ENCODE peak calls at places on chromosomes 6 and 20, in six cellular contexts. One of them, this sample, is unnamed.

GRCh38 chr6:30073489-30074240 is 1.9 kb downstream of the RNF39 start:
- DNase-seq in vagina: no peak
- DNase-seq in A549: no peak
- DNase-seq in mesenchymal stem cell: no peak
- DNase-seq in aorta: no peak
- DNase-seq in MM.1S: no peak
- DNase-seq in this sample: no peak

GRCh38 chr20:19583532-19584175 is 174.4 kb upstream of the RIN2 start:
- DNase-seq in vagina: no peak
- DNase-seq in mesenchymal stem cell: peak; percentile 21
- DNase-seq in MM.1S: peak; percentile 63
- DNase-seq in aorta: peak; percentile 74
- DNase-seq in A549: peak; percentile 64
- DNase-seq in this sample: no peak

GRCh38 chr20:4813839-4814695 is 92.4 kb downstream of the PRND start:
- DNase-seq in MM.1S: peak; percentile 27
- DNase-seq in mesenchymal stem cell: no peak
- DNase-seq in A549: no peak
- DNase-seq in aorta: no peak
- DNase-seq in vagina: no peak
- DNase-seq in this sample: peak; percentile 86

GRCh38 chr20:9485614-9486325 is 28.6 kb upstream of the LAMP5 start:
- DNase-seq in A549: no peak
- DNase-seq in vagina: no peak
- DNase-seq in MM.1S: no peak
- DNase-seq in aorta: no peak
- DNase-seq in mesenchymal stem cell: no peak
- DNase-seq in this sample: no peak

GRCh38 chr6:159989882-159990480 is 21.1 kb downstream of the IGF2R start:
- DNase-seq in vagina: no peak
- DNase-seq in mesenchymal stem cell: no peak
- DNase-seq in A549: no peak
- DNase-seq in MM.1S: no peak
- DNase-seq in aorta: no peak
- DNase-seq in this sample: no peak

GRCh38 chr6:52507557-52508260 is 69.2 kb downstream of the TRAM2 start:
- DNase-seq in vagina: no peak
- DNase-seq in MM.1S: no peak
- DNase-seq in aorta: no peak
- DNase-seq in mesenchymal stem cell: peak; percentile 86
- DNase-seq in A549: no peak
- DNase-seq in this sample: no peak

GRCh38 chr20:32088759-32089158 is 20.8 kb upstream of the TM9SF4 start:
- DNase-seq in vagina: no peak
- DNase-seq in mesenchymal stem cell: no peak
- DNase-seq in MM.1S: no peak
- DNase-seq in A549: no peak
- DNase-seq in aorta: no peak
- DNase-seq in this sample: no peak

GRCh38 chr6:166402582-166403277 is 20.0 kb upstream of the MPC1 start:
- DNase-seq in mesenchymal stem cell: peak; percentile 37
- DNase-seq in vagina: no peak
- DNase-seq in aorta: no peak
- DNase-seq in MM.1S: no peak
- DNase-seq in A549: no peak
- DNase-seq in this sample: no peak

GRCh38 chr6:159170999-159171712 is 2.0 kb downstream of the FNDC1 start:
- DNase-seq in aorta: peak; percentile 56
- DNase-seq in MM.1S: no peak
- DNase-seq in mesenchymal stem cell: no peak
- DNase-seq in A549: no peak
- DNase-seq in vagina: no peak
- DNase-seq in this sample: no peak

GRCh38 chr6:77332915-77333623 is 130.2 kb downstream of the HTR1B start:
- DNase-seq in mesenchymal stem cell: no peak
- DNase-seq in A549: no peak
- DNase-seq in vagina: no peak
- DNase-seq in aorta: no peak
- DNase-seq in MM.1S: no peak
- DNase-seq in this sample: no peak

GRCh38 chr6:155273438-155273837 is 9.6 kb downstream of the CLDN20 start:
- DNase-seq in vagina: no peak
- DNase-seq in MM.1S: no peak
- DNase-seq in mesenchymal stem cell: peak; percentile 100
- DNase-seq in A549: no peak
- DNase-seq in aorta: no peak
- DNase-seq in this sample: no peak

GRCh38 chr20:4027590-4028265 is 12.4 kb upstream of the RNF24 start:
- DNase-seq in A549: no peak
- DNase-seq in mesenchymal stem cell: no peak
- DNase-seq in aorta: no peak
- DNase-seq in vagina: no peak
- DNase-seq in MM.1S: no peak
- DNase-seq in this sample: no peak

GRCh38 chr6:12490376-12490903 is 200.3 kb downstream of the EDN1 start:
- DNase-seq in A549: no peak
- DNase-seq in MM.1S: no peak
- DNase-seq in mesenchymal stem cell: no peak
- DNase-seq in aorta: no peak
- DNase-seq in vagina: no peak
- DNase-seq in this sample: no peak

GRCh38 chr6:105474234-105474633 is 71.4 kb upstream of the PREP start:
- DNase-seq in MM.1S: no peak
- DNase-seq in aorta: no peak
- DNase-seq in A549: no peak
- DNase-seq in mesenchymal stem cell: no peak
- DNase-seq in vagina: no peak
- DNase-seq in this sample: no peak

GRCh38 chr20:940926-941325 is 24.8 kb upstream of the ANGPT4 start:
- DNase-seq in vagina: no peak
- DNase-seq in aorta: no peak
- DNase-seq in mesenchymal stem cell: no peak
- DNase-seq in MM.1S: no peak
- DNase-seq in A549: no peak
- DNase-seq in this sample: no peak

GRCh38 chr20:21981179-21981578 is 275.7 kb downstream of the PAX1 start:
- DNase-seq in vagina: no peak
- DNase-seq in A549: no peak
- DNase-seq in MM.1S: no peak
- DNase-seq in aorta: peak; percentile 50
- DNase-seq in mesenchymal stem cell: no peak
- DNase-seq in this sample: no peak

GRCh38 chr20:64144144-64144912 is 19.9 kb upstream of the MYT1 start:
- DNase-seq in mesenchymal stem cell: no peak
- DNase-seq in A549: no peak
- DNase-seq in aorta: no peak
- DNase-seq in vagina: no peak
- DNase-seq in MM.1S: no peak
- DNase-seq in this sample: no peak

GRCh38 chr20:64145458-64146300 is 18.6 kb upstream of the MYT1 start:
- DNase-seq in MM.1S: no peak
- DNase-seq in aorta: peak; percentile 26
- DNase-seq in mesenchymal stem cell: no peak
- DNase-seq in A549: no peak
- DNase-seq in vagina: no peak
- DNase-seq in this sample: no peak

GRCh38 chr20:22999756-23000155 is 35.4 kb upstream of the SSTR4 start:
- DNase-seq in mesenchymal stem cell: no peak
- DNase-seq in MM.1S: no peak
- DNase-seq in vagina: no peak
- DNase-seq in A549: peak; percentile 47
- DNase-seq in aorta: no peak
- DNase-seq in this sample: no peak

GRCh38 chr20:58173091-58173490 is 55.4 kb downstream of the ANKRD60 start:
- DNase-seq in vagina: no peak
- DNase-seq in A549: no peak
- DNase-seq in MM.1S: no peak
- DNase-seq in mesenchymal stem cell: no peak
- DNase-seq in aorta: no peak
- DNase-seq in this sample: no peak

GRCh38 chr20:48901326-48901725 is 20.2 kb upstream of the ARFGEF2 start:
- DNase-seq in vagina: no peak
- DNase-seq in mesenchymal stem cell: no peak
- DNase-seq in A549: no peak
- DNase-seq in aorta: no peak
- DNase-seq in MM.1S: no peak
- DNase-seq in this sample: no peak

GRCh38 chr6:137272403-137272802 is 53.2 kb upstream of the IFNGR1 start:
- DNase-seq in A549: no peak
- DNase-seq in mesenchymal stem cell: peak; percentile 47
- DNase-seq in aorta: no peak
- DNase-seq in vagina: no peak
- DNase-seq in MM.1S: no peak
- DNase-seq in this sample: no peak

GRCh38 chr6:137282253-137282652 is 63.1 kb upstream of the IFNGR1 start:
- DNase-seq in A549: no peak
- DNase-seq in mesenchymal stem cell: no peak
- DNase-seq in MM.1S: no peak
- DNase-seq in vagina: no peak
- DNase-seq in aorta: no peak
- DNase-seq in this sample: no peak

GRCh38 chr6:137283080-137283479 is 63.9 kb upstream of the IFNGR1 start:
- DNase-seq in A549: no peak
- DNase-seq in MM.1S: no peak
- DNase-seq in mesenchymal stem cell: no peak
- DNase-seq in vagina: no peak
- DNase-seq in aorta: no peak
- DNase-seq in this sample: no peak

GRCh38 chr6:137277971-137278602 is 58.9 kb upstream of the IFNGR1 start:
- DNase-seq in MM.1S: no peak
- DNase-seq in mesenchymal stem cell: peak; percentile 66
- DNase-seq in aorta: no peak
- DNase-seq in vagina: no peak
- DNase-seq in A549: peak; percentile 15
- DNase-seq in this sample: no peak
- H3K27ac ChIP-seq in MM.1S: no peak overlapping the region
- H3K27ac ChIP-seq in mesenchymal stem cell: peak overlapping the region; percentile 26
- H3K27ac ChIP-seq in aorta: no peak overlapping the region
- H3K27ac ChIP-seq in vagina: no peak overlapping the region
- H3K27ac ChIP-seq in A549: peak overlapping the region; percentile 19
- H3K27ac ChIP-seq in this sample: no peak overlapping the region

GRCh38 chr20:25250508-25250907 is 2.6 kb downstream of the PYGB start:
- DNase-seq in vagina: no peak
- DNase-seq in MM.1S: no peak
- DNase-seq in aorta: no peak
- DNase-seq in A549: no peak
- DNase-seq in mesenchymal stem cell: no peak
- DNase-seq in this sample: no peak
- H3K4me3 ChIP-seq in vagina: peak overlapping the region; percentile 95
- H3K4me3 ChIP-seq in MM.1S: no peak overlapping the region
- H3K4me3 ChIP-seq in aorta: peak overlapping the region; percentile 6
- H3K4me3 ChIP-seq in A549: peak overlapping the region; percentile 82
- H3K4me3 ChIP-seq in mesenchymal stem cell: peak overlapping the region; percentile 85
- H3K4me3 ChIP-seq in this sample: no peak overlapping the region

GRCh38 chr6:5341845-5342244 is 80.5 kb downstream of the FARS2 start:
- DNase-seq in vagina: no peak
- DNase-seq in MM.1S: no peak
- DNase-seq in A549: no peak
- DNase-seq in aorta: no peak
- DNase-seq in mesenchymal stem cell: no peak
- DNase-seq in this sample: no peak

GRCh38 chr6:5339757-5340156 is 78.4 kb downstream of the FARS2 start:
- DNase-seq in A549: no peak
- DNase-seq in mesenchymal stem cell: no peak
- DNase-seq in vagina: no peak
- DNase-seq in aorta: no peak
- DNase-seq in MM.1S: no peak
- DNase-seq in this sample: no peak

GRCh38 chr6:5344038-5344437 is 82.7 kb downstream of the FARS2 start:
- DNase-seq in mesenchymal stem cell: no peak
- DNase-seq in MM.1S: no peak
- DNase-seq in aorta: no peak
- DNase-seq in vagina: no peak
- DNase-seq in A549: no peak
- DNase-seq in this sample: no peak

DNA sequence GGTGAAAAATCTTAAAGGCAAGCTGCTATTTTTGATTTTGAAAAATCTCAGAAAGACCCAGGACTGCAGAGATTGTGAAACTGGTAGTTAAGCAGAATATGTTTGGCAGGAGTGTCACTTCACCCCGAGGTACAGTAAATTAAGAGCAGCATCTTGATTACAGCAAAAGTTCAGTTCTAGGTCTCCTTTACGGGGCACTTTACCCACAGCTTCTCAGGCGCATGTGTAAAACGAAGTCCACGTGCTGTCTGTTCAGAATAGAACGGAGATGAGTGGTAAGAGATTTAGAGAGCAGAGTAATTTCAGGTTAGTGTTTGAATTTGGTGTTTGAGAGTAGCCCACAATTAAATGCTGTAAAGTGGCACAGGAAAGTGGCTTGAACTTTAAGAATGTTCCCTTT is 84.0 kb downstream of the FARS2 start:
- DNase-seq in mesenchymal stem cell: no peak
- DNase-seq in A549: no peak
- DNase-seq in aorta: no peak
- DNase-seq in MM.1S: peak; percentile 10
- DNase-seq in vagina: no peak
- DNase-seq in this sample: no peak
- H3K27ac ChIP-seq in mesenchymal stem cell: no peak overlapping the region
- H3K27ac ChIP-seq in A549: no peak overlapping the region
- H3K27ac ChIP-seq in aorta: no peak overlapping the region
- H3K27ac ChIP-seq in MM.1S: no peak overlapping the region
- H3K27ac ChIP-seq in vagina: no peak overlapping the region
- H3K27ac ChIP-seq in this sample: no peak overlapping the region

GRCh38 chr6:108118359-108118724 is 43.8 kb upstream of the OSTM1 start:
- DNase-seq in mesenchymal stem cell: no peak
- DNase-seq in aorta: no peak
- DNase-seq in vagina: no peak
- DNase-seq in MM.1S: no peak
- DNase-seq in A549: no peak
- DNase-seq in this sample: no peak

GRCh38 chr6:108120311-108120710 is 45.5 kb upstream of the NR2E1 start:
- DNase-seq in aorta: no peak
- DNase-seq in vagina: no peak
- DNase-seq in mesenchymal stem cell: no peak
- DNase-seq in MM.1S: no peak
- DNase-seq in A549: no peak
- DNase-seq in this sample: no peak

GRCh38 chr6:108117427-108118358 is 43.2 kb upstream of the OSTM1 start:
- DNase-seq in aorta: peak; percentile 64
- DNase-seq in vagina: no peak
- DNase-seq in MM.1S: peak; percentile 65
- DNase-seq in mesenchymal stem cell: peak; percentile 57
- DNase-seq in A549: peak; percentile 18
- DNase-seq in this sample: no peak

GRCh38 chr6:108119212-108120141 is 44.9 kb upstream of the OSTM1 start:
- DNase-seq in MM.1S: no peak
- DNase-seq in aorta: no peak
- DNase-seq in vagina: no peak
- DNase-seq in mesenchymal stem cell: no peak
- DNase-seq in A549: no peak
- DNase-seq in this sample: no peak

DNA sequence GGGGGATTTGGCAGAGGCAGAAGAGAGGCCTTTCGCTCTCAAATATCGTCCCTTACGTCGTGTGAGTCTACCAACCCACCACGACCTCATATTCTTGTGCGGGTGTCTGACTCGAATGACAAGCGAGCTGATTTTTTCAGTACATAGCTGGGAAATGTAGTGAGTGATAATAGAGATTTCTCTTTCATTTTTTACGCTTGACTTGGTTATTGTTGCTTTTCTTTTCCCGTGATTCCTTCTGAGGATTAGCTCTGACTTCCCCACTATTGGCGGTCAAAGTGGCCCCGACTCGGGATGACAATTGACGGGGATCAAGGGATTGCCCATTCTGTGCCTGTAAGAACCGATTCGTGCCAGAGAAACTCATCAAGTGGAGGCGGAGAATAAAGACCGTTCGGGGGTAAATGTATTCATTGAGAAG is 44.3 kb upstream of the OSTM1 start:
- DNase-seq in vagina: no peak
- DNase-seq in A549: no peak
- DNase-seq in MM.1S: no peak
- DNase-seq in mesenchymal stem cell: peak; percentile 45
- DNase-seq in aorta: no peak
- DNase-seq in this sample: no peak
- H3K4me3 ChIP-seq in vagina: peak overlapping the region; percentile 56
- H3K4me3 ChIP-seq in A549: peak overlapping the region; percentile 46
- H3K4me3 ChIP-seq in MM.1S: peak overlapping the region; percentile 24
- H3K4me3 ChIP-seq in mesenchymal stem cell: peak overlapping the region; percentile 72
- H3K4me3 ChIP-seq in aorta: peak overlapping the region; percentile 66
- H3K4me3 ChIP-seq in this sample: peak overlapping the region; percentile 24

This sample was measured in CD4-positive, alpha-beta memory T cell.